ENCODE peak calls at places on chromosome 11, in five cellular contexts. K is mesendoderm, T is suprapubic skin, A is RWPE1, L is lung. S is an unnamed sample.
A peak's percentile ranks its signal among the peaks of the same experiment; 100 is the strongest.

GRCh38 chr11:125724125-125724524 is 22.0 kb upstream of the PATE1 start:
- DNase-seq in T (no peak), K (peak; percentile 51), L (no peak), A (no peak), S (no peak)

GRCh38 chr11:62957147-62957546 is 27.6 kb downstream of the SLC22A6 start:
- DNase-seq in K (no peak), T (no peak), A (no peak), L (no peak), S (no peak)

GRCh38 chr11:94732617-94733292 is 35.4 kb upstream of the AMOTL1 start:
- DNase-seq in L (no peak), K (no peak), A (peak; percentile 71), T (no peak), S (no peak)

GRCh38 chr11:129855086-129855485 is 39.4 kb downstream of the TMEM45B start:
- DNase-seq in T (no peak), K (no peak), A (no peak), L (no peak), S (no peak)

GRCh38 chr11:115616941-115617340 is 112.7 kb upstream of the CADM1 start:
- DNase-seq in K (no peak), L (no peak), A (no peak), T (no peak), S (no peak)

GRCh38 chr11:60864856-60865513 is 2.4 kb upstream of the ZP1 start:
- DNase-seq in A (no peak), K (no peak), T (peak; percentile 41), L (no peak), S (no peak)

GRCh38 chr11:69422645-69423044 is 58.8 kb upstream of the LINC01488 start:
- DNase-seq in K (no peak), L (no peak), T (no peak), A (no peak), S (no peak)

GRCh38 chr11:43947003-43947500 is 4.6 kb downstream of the C11orf96 start:
- DNase-seq in T (no peak), A (no peak), L (no peak), K (peak; percentile 83), S (no peak)

GRCh38 chr11:98967005-98967404 is 53.7 kb upstream of the CNTN5 start:
- DNase-seq in K (no peak), T (no peak), A (no peak), L (no peak), S (no peak)

GRCh38 chr11:18798941-18799469 is 7.4 kb upstream of the PTPN5 start:
- DNase-seq in T (no peak), L (no peak), A (peak; percentile 42), K (no peak), S (peak; percentile 84)

GRCh38 chr11:11569936-11570491 is 51.8 kb downstream of the GALNT18 start:
- DNase-seq in K (no peak), T (no peak), A (peak; percentile 36), L (peak; percentile 58), S (no peak)

GRCh38 chr11:11620966-11621880 is 582 bp downstream of the GALNT18 start:
- DNase-seq in A (peak; percentile 14), T (no peak), L (peak; percentile 39), K (no peak), S (no peak)

GRCh38 chr11:74870485-74870884 is 78.4 kb downstream of the XRRA1 start:
- DNase-seq in L (no peak), A (no peak), K (peak; percentile 77), T (no peak), S (no peak)

GRCh38 chr11:68979931-68980775 is 633 bp downstream of the MRGPRD start:
- DNase-seq in K (no peak), A (no peak), T (peak; percentile 58), L (no peak), S (no peak)

GRCh38 chr11:25667871-25668270 is 664.1 kb upstream of the ANO3 start:
- DNase-seq in K (no peak), A (no peak), L (no peak), T (no peak), S (no peak)

GRCh38 chr11:13000116-13000515 is 9.0 kb upstream of the RASSF10 start:
- DNase-seq in A (no peak), T (no peak), K (no peak), L (no peak), S (no peak)

GRCh38 chr11:86060544-86060943 is 8.3 kb downstream of the PICALM start:
- DNase-seq in A (no peak), K (no peak), L (no peak), T (no peak), S (no peak)

GRCh38 chr11:83241291-83241946 is 44.7 kb downstream of the CCDC90B start:
- DNase-seq in A (peak; percentile 60), K (peak; percentile 94), T (no peak), L (peak; percentile 44), S (peak; percentile 16)

GRCh38 chr11:129204439-129204838 is 12.3 kb upstream of the ARHGAP32 start:
- DNase-seq in L (no peak), A (no peak), K (no peak), T (no peak), S (no peak)

GRCh38 chr11:73866586-73866996 is 10.1 kb downstream of the COA4 start:
- DNase-seq in A (peak; percentile 63), L (peak; percentile 34), T (no peak), K (peak; percentile 66), S (peak; percentile 61)

GRCh38 chr11:129295746-129296145 is 79.9 kb upstream of the BARX2 start:
- DNase-seq in T (no peak), L (no peak), A (no peak), K (peak; percentile 91), S (no peak)

GRCh38 chr11:115613986-115614625 is 109.9 kb upstream of the CADM1 start:
- DNase-seq in A (peak; percentile 66), T (no peak), L (no peak), K (no peak), S (peak; percentile 49)

GRCh38 chr11:116199182-116199581 is 573.6 kb downstream of the BUD13 start:
- DNase-seq in T (no peak), K (no peak), A (no peak), L (no peak), S (no peak)

GRCh38 chr11:108616549-108616948 is 23.0 kb upstream of the EXPH5 start:
- DNase-seq in A (peak; percentile 95), T (no peak), L (no peak), K (peak; percentile 88), S (peak; percentile 96)

GRCh38 chr11:114187173-114187572 is 109.0 kb upstream of the NNMT start:
- DNase-seq in K (no peak), A (no peak), L (no peak), T (no peak), S (no peak)

GRCh38 chr11:63007920-63008319 is 7.7 kb downstream of the SLC22A8 start:
- DNase-seq in L (no peak), A (no peak), K (no peak), T (no peak), S (no peak)

GRCh38 chr11:73376803-73377629 is 817 bp downstream of the RELT start:
- DNase-seq in A (peak; percentile 90), K (peak; percentile 74), T (no peak), L (peak; percentile 58), S (peak; percentile 66)

GRCh38 chr11:69173925-69174591 is 18.3 kb downstream of the SMIM38 start:
- DNase-seq in L (no peak), K (no peak), A (peak; percentile 71), T (no peak), S (peak; percentile 20)

DNA sequence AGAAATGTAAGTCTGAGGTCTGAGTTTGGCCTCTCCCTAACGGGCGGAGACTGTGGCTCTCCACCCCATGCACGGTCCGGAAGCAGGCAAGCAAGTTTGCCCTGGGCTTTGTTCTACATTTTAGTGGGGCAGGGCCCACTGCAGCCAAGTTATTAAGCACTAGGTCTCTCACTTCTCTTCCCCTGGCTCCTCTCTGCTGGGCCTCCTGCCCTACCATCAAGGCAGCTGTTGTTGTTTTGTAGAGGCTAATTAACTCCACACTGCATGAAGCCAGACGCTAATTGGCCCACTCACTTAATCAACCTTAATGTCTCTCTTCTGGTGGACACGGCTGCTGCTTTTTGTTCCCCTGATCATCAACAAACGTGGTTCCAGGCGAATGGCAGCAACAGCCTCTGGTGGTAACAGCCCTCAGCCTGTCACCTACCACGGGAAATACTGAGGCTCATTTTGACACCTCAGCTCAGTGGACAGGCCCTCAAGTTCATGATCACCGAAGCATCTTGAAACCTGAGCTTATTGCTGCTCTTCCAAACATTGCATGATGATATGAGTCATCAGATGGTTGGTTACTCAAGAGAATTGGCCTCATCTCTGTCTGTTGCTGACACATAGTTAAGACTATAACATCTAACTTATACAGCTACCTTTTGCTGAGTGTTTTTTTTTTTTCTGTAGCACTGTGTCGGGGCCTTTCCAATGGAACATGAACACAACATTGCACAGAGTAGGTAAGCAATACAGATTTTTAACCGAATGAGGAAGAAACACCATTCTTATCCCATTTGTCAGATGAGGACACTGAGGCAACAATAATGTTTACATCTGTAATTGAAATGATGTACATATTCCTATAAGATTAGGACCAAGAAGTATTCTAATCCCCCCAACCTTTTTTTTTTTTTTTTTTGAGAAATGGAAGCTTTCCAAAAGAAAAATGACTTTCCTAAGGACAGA is 20.8 kb upstream of the LMO2 start:
- DNase-seq in A (peak; percentile 79), K (peak; percentile 51), L (no peak), T (no peak), S (peak; percentile 75)
- H3K27ac ChIP-seq in A (peak overlapping the region; percentile 71), K (no peak overlapping the region), L (no peak overlapping the region), T (peak overlapping the region; percentile 70), S (no peak overlapping the region)

GRCh38 chr11:67045314-67045713 is 11.3 kb upstream of the RHOD start:
- DNase-seq in K (no peak), A (peak; percentile 88), L (no peak), T (no peak), S (peak; percentile 48)
- H3K27ac ChIP-seq in K (no peak overlapping the region), A (peak overlapping the region; percentile 51), L (no peak overlapping the region), T (no peak overlapping the region), S (no peak overlapping the region)

GRCh38 chr11:2899080-2899783 is 13.7 kb upstream of the CDKN1C start:
- DNase-seq in K (no peak), L (no peak), T (no peak), A (no peak), S (no peak)
- H3K27ac ChIP-seq in K (no peak overlapping the region), L (no peak overlapping the region), T (peak overlapping the region; percentile 64), A (peak overlapping the region; percentile 94), S (peak overlapping the region; percentile 94)

DNA sequence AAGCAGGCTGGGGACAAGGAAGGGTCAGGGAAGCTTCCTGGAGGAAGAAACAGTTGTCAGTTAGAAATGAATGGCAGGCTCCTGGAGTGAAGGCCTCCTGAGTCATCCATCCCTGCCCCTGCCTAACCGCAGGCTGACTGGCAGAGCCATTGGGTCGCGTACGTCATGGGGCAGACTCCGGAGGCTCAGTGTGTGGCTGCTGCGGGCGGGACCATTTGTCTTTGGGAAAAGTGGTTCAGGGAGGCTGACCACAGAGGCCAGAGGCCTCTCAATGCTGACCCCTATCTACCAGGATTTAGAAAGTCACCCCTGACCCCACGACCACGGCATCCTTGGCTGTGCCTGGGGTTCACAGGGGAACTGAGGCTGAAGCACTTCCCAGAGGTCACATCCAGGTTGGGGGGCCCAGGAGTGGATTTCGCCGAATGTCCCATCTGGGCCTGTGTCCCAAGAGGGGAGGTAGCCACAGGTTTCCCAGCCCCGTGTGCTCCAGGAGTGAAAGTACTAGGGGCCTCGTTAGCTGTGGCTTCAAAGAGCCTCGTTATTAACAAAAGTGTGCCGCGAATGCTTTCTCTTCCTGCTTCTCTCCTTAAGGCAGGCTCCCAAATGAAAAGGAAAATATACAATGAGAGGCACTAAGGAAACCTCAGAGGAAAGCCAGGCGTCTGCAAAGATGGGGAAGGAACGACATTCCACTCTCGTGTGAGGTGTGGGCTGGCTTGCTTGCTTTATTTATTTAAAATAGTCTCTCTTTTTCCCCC is 58.9 kb downstream of the FLRT1 start:
- DNase-seq in T (no peak), A (peak; percentile 96), L (no peak), K (peak; percentile 38), S (peak; percentile 26)
- H3K27ac ChIP-seq in T (no peak overlapping the region), A (peak overlapping the region; percentile 76), L (no peak overlapping the region), K (no peak overlapping the region), S (no peak overlapping the region)

GRCh38 chr11:47539681-47540039 is 13.3 kb downstream of the CELF1 start:
- DNase-seq in L (no peak), T (no peak), A (peak; percentile 9), K (no peak), S (no peak)
- H3K27ac ChIP-seq in L (no peak overlapping the region), T (no peak overlapping the region), A (peak overlapping the region; percentile 90), K (no peak overlapping the region), S (peak overlapping the region; percentile 95)

S was measured in epithelial cell of prostate.